ENCODE peak calls at places on chromosomes 6 and 20, in four cellular contexts. One of them, this sample, is unnamed.

GRCh38 chr6:83978324-83978734 is 55.2 kb upstream of the MRAP2 start:
- DNase-seq in GM13976: no peak
- DNase-seq in transverse colon: no peak
- DNase-seq in PC-9: no peak
- DNase-seq in this sample: no peak

GRCh38 chr20:61896058-61896961 is 169.4 kb downstream of the TAF4 start:
- DNase-seq in GM13976: peak
- DNase-seq in transverse colon: peak
- DNase-seq in PC-9: no peak
- DNase-seq in this sample: no peak

GRCh38 chr20:52340036-52340634 is 148.6 kb upstream of the ZFP64 start:
- DNase-seq in GM13976: no peak
- DNase-seq in transverse colon: no peak
- DNase-seq in PC-9: peak
- DNase-seq in this sample: no peak

GRCh38 chr20:39291301-39291700 is 329.2 kb downstream of the DHX35 start:
- DNase-seq in GM13976: no peak
- DNase-seq in transverse colon: no peak
- DNase-seq in PC-9: no peak
- DNase-seq in this sample: no peak

GRCh38 chr6:12173670-12174069 is 116.5 kb upstream of the EDN1 start:
- DNase-seq in GM13976: no peak
- DNase-seq in transverse colon: no peak
- DNase-seq in PC-9: no peak
- DNase-seq in this sample: no peak

GRCh38 chr20:7540923-7541322 is 399.3 kb downstream of the HAO1 start:
- DNase-seq in GM13976: no peak
- DNase-seq in transverse colon: no peak
- DNase-seq in PC-9: no peak
- DNase-seq in this sample: no peak

GRCh38 chr6:165515963-165516624 is 146.9 kb downstream of the PDE10A start:
- DNase-seq in GM13976: no peak
- DNase-seq in transverse colon: no peak
- DNase-seq in PC-9: peak
- DNase-seq in this sample: no peak

GRCh38 chr6:11149551-11149950 is 38.0 kb upstream of the ERVFRD-1 start:
- DNase-seq in GM13976: no peak
- DNase-seq in transverse colon: no peak
- DNase-seq in PC-9: no peak
- DNase-seq in this sample: no peak

GRCh38 chr6:108800510-108800909 is 47.7 kb upstream of the ARMC2 start:
- DNase-seq in GM13976: no peak
- DNase-seq in transverse colon: no peak
- DNase-seq in PC-9: no peak
- DNase-seq in this sample: no peak

GRCh38 chr6:147161974-147162495 is 42.2 kb upstream of the STXBP5 start:
- DNase-seq in GM13976: no peak
- DNase-seq in transverse colon: peak
- DNase-seq in PC-9: no peak
- DNase-seq in this sample: no peak

GRCh38 chr6:75930954-75931689 is 141.3 kb downstream of the IMPG1 start:
- DNase-seq in GM13976: no peak
- DNase-seq in transverse colon: no peak
- DNase-seq in PC-9: no peak
- DNase-seq in this sample: no peak

GRCh38 chr20:21436186-21436585 is 38.9 kb upstream of the NKX2-4 start:
- DNase-seq in GM13976: no peak
- DNase-seq in transverse colon: no peak
- DNase-seq in PC-9: peak
- DNase-seq in this sample: no peak

GRCh38 chr6:149964243-149965190 is 774 bp downstream of the ULBP1 start:
- DNase-seq in GM13976: peak
- DNase-seq in transverse colon: no peak
- DNase-seq in PC-9: no peak
- DNase-seq in this sample: no peak

GRCh38 chr6:33142501-33142900 is 49.8 kb downstream of the COL11A2 start:
- DNase-seq in GM13976: no peak
- DNase-seq in transverse colon: no peak
- DNase-seq in PC-9: no peak
- DNase-seq in this sample: no peak

GRCh38 chr6:33139596-33140206 is 52.6 kb downstream of the COL11A2 start:
- DNase-seq in GM13976: no peak
- DNase-seq in transverse colon: no peak
- DNase-seq in PC-9: no peak
- DNase-seq in this sample: no peak

GRCh38 chr6:33144373-33144772 is 47.9 kb downstream of the COL11A2 start:
- DNase-seq in GM13976: no peak
- DNase-seq in transverse colon: no peak
- DNase-seq in PC-9: no peak
- DNase-seq in this sample: peak

GRCh38 chr6:33140556-33140955 is 51.7 kb downstream of the COL11A2 start:
- DNase-seq in GM13976: no peak
- DNase-seq in transverse colon: no peak
- DNase-seq in PC-9: no peak
- DNase-seq in this sample: no peak

GRCh38 chr6:33143113-33143760 is 49.0 kb downstream of the COL11A2 start:
- DNase-seq in GM13976: no peak
- DNase-seq in transverse colon: no peak
- DNase-seq in PC-9: no peak
- DNase-seq in this sample: no peak
- TF ChIP-seq CTCF in GM13976: no peak
- TF ChIP-seq CTCF in transverse colon: no peak
- TF ChIP-seq CTCF in PC-9: no peak
- TF ChIP-seq CTCF in this sample: no peak

GRCh38 chr6:56757585-56757984 is 114.9 kb upstream of the DST start:
- DNase-seq in GM13976: no peak
- DNase-seq in transverse colon: peak
- DNase-seq in PC-9: no peak
- DNase-seq in this sample: no peak
- TF ChIP-seq CTCF in GM13976: peak
- TF ChIP-seq CTCF in transverse colon: peak
- TF ChIP-seq CTCF in PC-9: peak
- TF ChIP-seq CTCF in this sample: peak

GRCh38 chr20:51135926-51136325 is 113.0 kb upstream of the KCNG1 start:
- DNase-seq in GM13976: no peak
- DNase-seq in transverse colon: peak
- DNase-seq in PC-9: no peak
- DNase-seq in this sample: no peak

GRCh38 chr20:51140671-51141070 is 117.8 kb upstream of the KCNG1 start:
- DNase-seq in GM13976: no peak
- DNase-seq in transverse colon: no peak
- DNase-seq in PC-9: no peak
- DNase-seq in this sample: no peak

GRCh38 chr20:51137461-51137860 is 114.6 kb upstream of the KCNG1 start:
- DNase-seq in GM13976: no peak
- DNase-seq in transverse colon: no peak
- DNase-seq in PC-9: no peak
- DNase-seq in this sample: no peak

GRCh38 chr20:51136326-51136725 is 113.4 kb upstream of the KCNG1 start:
- DNase-seq in GM13976: no peak
- DNase-seq in transverse colon: peak
- DNase-seq in PC-9: no peak
- DNase-seq in this sample: no peak

DNA sequence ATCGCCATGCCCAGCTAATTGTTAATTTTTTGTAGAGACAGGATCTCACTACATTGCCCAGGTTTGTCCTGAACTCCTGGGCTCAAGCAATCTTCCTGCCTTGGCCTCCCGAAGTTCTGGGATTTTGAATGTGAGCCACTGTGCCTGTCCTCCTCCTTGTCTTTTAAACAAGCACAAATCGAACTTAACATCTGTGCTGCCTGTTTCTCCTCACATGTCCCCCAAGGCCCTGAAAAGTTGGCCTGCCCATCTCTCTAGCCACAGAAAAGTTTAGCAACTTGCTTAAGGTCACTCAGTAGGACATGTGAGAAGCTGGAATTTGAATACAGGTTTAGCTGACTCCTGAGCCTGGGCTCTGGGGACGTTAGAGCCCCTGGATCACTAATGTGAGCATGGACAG is 115.7 kb upstream of the KCNG1 start:
- DNase-seq in GM13976: no peak
- DNase-seq in transverse colon: no peak
- DNase-seq in PC-9: no peak
- DNase-seq in this sample: no peak
- TF ChIP-seq CTCF in GM13976: no peak
- TF ChIP-seq CTCF in transverse colon: no peak
- TF ChIP-seq CTCF in PC-9: no peak
- TF ChIP-seq CTCF in this sample: no peak

DNA sequence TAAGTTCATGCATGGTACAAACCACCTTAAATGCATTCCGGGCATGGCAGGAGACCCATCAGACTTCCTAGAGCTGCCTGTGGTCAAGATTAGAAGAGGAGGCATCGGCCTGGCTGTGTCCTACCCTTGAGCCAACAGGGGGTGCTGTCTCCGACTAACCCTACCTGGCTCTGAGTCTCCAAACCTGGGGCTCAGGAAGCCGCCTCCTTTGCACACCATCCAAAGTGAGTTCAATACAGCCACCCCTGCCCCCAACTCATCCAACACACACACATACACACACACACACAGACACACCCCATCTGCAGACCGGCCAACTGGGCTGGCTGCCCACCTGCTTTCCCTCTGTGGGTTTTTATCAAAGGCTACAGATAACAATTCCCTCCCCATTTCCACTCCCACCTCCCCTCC is 77.0 kb downstream of the JPH2 start:
- DNase-seq in GM13976: no peak
- DNase-seq in transverse colon: no peak
- DNase-seq in PC-9: no peak
- DNase-seq in this sample: no peak
- TF ChIP-seq CTCF in GM13976: no peak
- TF ChIP-seq CTCF in transverse colon: no peak
- TF ChIP-seq CTCF in PC-9: peak
- TF ChIP-seq CTCF in this sample: no peak

GRCh38 chr6:30686908-30687658 is 638 bp upstream of the PPP1R18 start:
- DNase-seq in GM13976: peak
- DNase-seq in transverse colon: peak
- DNase-seq in PC-9: peak
- DNase-seq in this sample: peak

GRCh38 chr6:30688569-30688968 is 2.1 kb upstream of the PPP1R18 start:
- DNase-seq in GM13976: no peak
- DNase-seq in transverse colon: peak
- DNase-seq in PC-9: no peak
- DNase-seq in this sample: no peak

GRCh38 chr6:30685977-30686907 is at the start of gene PPP1R18:
- DNase-seq in GM13976: peak
- DNase-seq in transverse colon: peak
- DNase-seq in PC-9: no peak
- DNase-seq in this sample: peak

GRCh38 chr6:30689022-30689865 is 1.5 kb downstream of the NRM start:
- DNase-seq in GM13976: no peak
- DNase-seq in transverse colon: no peak
- DNase-seq in PC-9: no peak
- DNase-seq in this sample: no peak

GRCh38 chr6:30687659-30688431 is 1.4 kb upstream of the PPP1R18 start:
- DNase-seq in GM13976: no peak
- DNase-seq in transverse colon: no peak
- DNase-seq in PC-9: no peak
- DNase-seq in this sample: no peak
- TF ChIP-seq CTCF in GM13976: no peak
- TF ChIP-seq CTCF in transverse colon: no peak
- TF ChIP-seq CTCF in PC-9: no peak
- TF ChIP-seq CTCF in this sample: no peak

GRCh38 chr6:93017626-93018025 is 401.7 kb downstream of the EPHA7 start:
- DNase-seq in GM13976: no peak
- DNase-seq in transverse colon: no peak
- DNase-seq in PC-9: no peak
- DNase-seq in this sample: no peak

GRCh38 chr6:93021235-93021909 is 398.0 kb downstream of the EPHA7 start:
- DNase-seq in GM13976: no peak
- DNase-seq in transverse colon: no peak
- DNase-seq in PC-9: no peak
- DNase-seq in this sample: no peak

GRCh38 chr6:93013054-93013453 is 406.3 kb downstream of the EPHA7 start:
- DNase-seq in GM13976: no peak
- DNase-seq in transverse colon: no peak
- DNase-seq in PC-9: no peak
- DNase-seq in this sample: no peak

DNA sequence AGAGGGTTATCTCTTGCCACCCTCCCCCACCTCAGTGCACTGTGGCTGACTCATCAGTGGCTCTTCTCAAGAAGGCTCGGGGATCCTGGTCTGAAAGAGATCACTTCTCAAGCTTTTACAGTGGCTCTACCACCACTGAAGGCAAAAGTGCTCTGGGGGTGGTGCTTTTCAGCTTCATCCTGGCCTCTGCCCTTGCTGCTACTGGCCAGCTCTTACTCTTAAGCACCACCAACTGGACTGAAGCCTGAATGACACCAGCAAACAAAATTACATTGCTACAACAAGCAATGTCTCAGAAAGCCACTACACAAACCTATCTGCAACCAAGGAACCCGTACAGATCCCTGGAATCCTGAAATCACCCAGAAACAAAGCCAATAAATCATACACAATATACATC is 402.1 kb downstream of the EPHA7 start:
- DNase-seq in GM13976: no peak
- DNase-seq in transverse colon: no peak
- DNase-seq in PC-9: no peak
- DNase-seq in this sample: no peak
- TF ChIP-seq CTCF in GM13976: no peak
- TF ChIP-seq CTCF in transverse colon: no peak
- TF ChIP-seq CTCF in PC-9: no peak
- TF ChIP-seq CTCF in this sample: no peak

DNA sequence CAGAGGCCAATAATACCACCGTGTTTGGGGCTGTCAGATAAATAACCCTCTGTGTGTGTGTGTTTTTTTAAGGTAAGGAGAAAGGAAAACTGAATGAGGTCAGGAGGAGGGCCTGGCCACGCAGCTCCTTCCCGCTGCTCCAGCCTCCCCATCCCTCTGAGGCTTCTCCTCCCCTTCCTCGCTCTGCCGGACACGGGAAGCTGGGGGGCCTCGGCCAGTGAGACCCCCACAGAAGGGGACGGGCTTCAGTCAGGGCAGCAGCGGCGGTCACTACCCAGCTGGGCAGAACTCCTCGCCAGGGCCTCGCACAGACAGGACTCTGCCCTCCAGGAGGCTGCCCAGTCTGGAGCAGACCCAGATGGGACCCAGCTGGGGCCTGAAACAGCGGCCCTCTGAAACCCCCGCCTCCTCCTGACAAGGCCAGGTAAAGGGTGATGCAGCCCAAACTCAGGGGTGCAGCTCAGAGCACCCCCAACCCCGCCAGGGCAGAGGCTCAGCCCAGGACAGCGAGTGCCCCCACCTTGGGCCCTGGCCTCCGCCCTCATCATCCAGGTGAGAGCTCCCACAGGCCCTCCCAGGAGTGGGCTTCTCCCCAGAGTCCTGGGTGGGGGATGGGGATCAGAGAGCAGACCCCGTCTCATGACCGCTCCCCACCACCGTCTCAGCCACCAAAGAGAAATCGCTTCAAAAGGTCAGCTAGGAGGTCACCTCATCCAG is 2.3 kb downstream of the EEF1A2 start:
- DNase-seq in GM13976: no peak
- DNase-seq in transverse colon: no peak
- DNase-seq in PC-9: no peak
- DNase-seq in this sample: no peak
- TF ChIP-seq CTCF in GM13976: no peak
- TF ChIP-seq CTCF in transverse colon: no peak
- TF ChIP-seq CTCF in PC-9: peak
- TF ChIP-seq CTCF in this sample: peak

GRCh38 chr6:138287144-138287955 is 69.1 kb upstream of the PBOV1 start:
- DNase-seq in GM13976: peak
- DNase-seq in transverse colon: peak
- DNase-seq in PC-9: peak
- DNase-seq in this sample: no peak
- TF ChIP-seq CTCF in GM13976: peak
- TF ChIP-seq CTCF in transverse colon: peak
- TF ChIP-seq CTCF in PC-9: peak
- TF ChIP-seq CTCF in this sample: peak

This sample was measured in CD14-positive monocyte.